ENCODE peak calls at places on chromosomes 1 and 21, in eight cellular contexts. D is SHP77; G is astrocyte of the hippocampus; Y is sigmoid colon; U is heart right ventricle; N is HCT116; O is activated T-cell treated with anti-CD3 and anti-CD28 coated beads for 1 hour; E is activated effector memory CD4-positive, alpha-beta T cell treated with Interleukin-2 at 50 U/mL for 16 hours. I is an unnamed sample.

GRCh38 chr1:82870332-82870731 is 1069.6 kb downstream of the ADGRL2 start:
- DNase-seq in U (no peak), O (no peak), Y (no peak), E (no peak), N (no peak), G (no peak), D (no peak), I (no peak)

GRCh38 chr1:55490556-55490955 is 275.4 kb upstream of the USP24 start:
- DNase-seq in O (no peak), G (peak), N (no peak), Y (no peak), U (no peak), E (no peak), D (no peak), I (no peak)

GRCh38 chr1:12756756-12757433 is 10.9 kb downstream of the CFAP107 start:
- DNase-seq in U (no peak), E (no peak), N (no peak), O (no peak), G (no peak), Y (no peak), D (no peak), I (no peak)

GRCh38 chr1:3474016-3474415 is 19.6 kb downstream of the ARHGEF16 start:
- DNase-seq in U (no peak), G (no peak), N (no peak), D (no peak), Y (no peak), O (no peak), E (no peak), I (no peak)

GRCh38 chr1:89524369-89525168 is at the start of gene LRRC8B:
- DNase-seq in E (peak), N (peak), D (peak), G (peak), U (peak), Y (peak), O (peak), I (peak)

GRCh38 chr1:3352952-3353331 is 101.5 kb upstream of the ARHGEF16 start:
- DNase-seq in O (no peak), E (no peak), Y (peak), G (peak), D (no peak), N (no peak), U (peak), I (no peak)

GRCh38 chr1:184759097-184759496 is 4.4 kb upstream of the EDEM3 start:
- DNase-seq in Y (no peak), E (no peak), D (no peak), G (no peak), U (no peak), O (no peak), N (no peak), I (no peak)

GRCh38 chr21:27787046-27787445 is 820.2 kb upstream of the ADAMTS5 start:
- DNase-seq in U (no peak), E (no peak), D (no peak), N (no peak), Y (no peak), G (no peak), O (no peak), I (no peak)

GRCh38 chr1:186183970-186184628 is 191.0 kb downstream of the TPR start:
- DNase-seq in G (no peak), U (no peak), D (no peak), O (no peak), E (no peak), Y (no peak), N (no peak), I (no peak)

GRCh38 chr1:203085528-203086406 is at the start of gene MYOG:
- DNase-seq in D (no peak), G (no peak), Y (peak), E (no peak), N (no peak), O (no peak), U (no peak), I (no peak)

GRCh38 chr1:211705439-211706205 is 30.2 kb upstream of the NEK2 start:
- DNase-seq in D (no peak), Y (no peak), N (no peak), E (no peak), U (no peak), O (no peak), G (peak), I (no peak)

GRCh38 chr1:232369912-232370311 is 260.0 kb downstream of the SIPA1L2 start:
- DNase-seq in D (no peak), O (no peak), E (no peak), G (no peak), Y (no peak), N (no peak), U (no peak), I (no peak)

GRCh38 chr1:60833173-60833572 is 249.2 kb upstream of the NFIA start:
- DNase-seq in O (no peak), E (no peak), N (no peak), U (no peak), Y (no peak), D (no peak), G (no peak), I (no peak)

GRCh38 chr1:183239793-183240625 is 53.9 kb downstream of the LAMC2 start:
- DNase-seq in N (no peak), U (peak), Y (peak), G (no peak), E (no peak), O (no peak), D (no peak), I (no peak)

GRCh38 chr21:44943686-44944550 is 4.1 kb downstream of the SLX9 start:
- DNase-seq in O (no peak), E (no peak), N (no peak), Y (peak), G (no peak), U (no peak), D (no peak), I (no peak)

GRCh38 chr1:240765732-240766363 is 153.9 kb upstream of the GREM2 start:
- DNase-seq in E (no peak), O (no peak), N (no peak), U (no peak), Y (no peak), D (no peak), G (peak), I (no peak)

GRCh38 chr1:159943908-159944622 is 1.3 kb downstream of the IGSF9 start:
- DNase-seq in Y (no peak), D (no peak), U (no peak), E (no peak), N (no peak), O (no peak), G (no peak), I (no peak)

GRCh38 chr1:16387201-16388185 is 20.5 kb downstream of the SZRD1 start:
- DNase-seq in N (no peak), G (peak), U (no peak), D (no peak), E (no peak), Y (no peak), O (no peak), I (no peak)

GRCh38 chr1:54564312-54565112 is 16.5 kb downstream of the ACOT11 start:
- DNase-seq in E (no peak), U (no peak), D (no peak), N (peak), O (no peak), Y (peak), G (no peak), I (no peak)

GRCh38 chr1:30407862-30408580 is 315.4 kb downstream of the MATN1 start:
- DNase-seq in Y (peak), O (no peak), N (no peak), E (no peak), D (no peak), G (peak), U (no peak), I (no peak)

GRCh38 chr1:3336641-3337621 is 117.5 kb upstream of the ARHGEF16 start:
- DNase-seq in U (no peak), N (no peak), Y (no peak), G (no peak), E (no peak), D (no peak), O (no peak), I (no peak)

I was measured in activated CD4-positive, alpha-beta T cell treated with anti-CD3 and anti-CD28 coated beads, Interleukin-2, amount 50 U/mL, for 1 hour.